ENCODE peak calls at places on chromosomes 13 and 19, in eight cellular contexts. One of them, this sample, is unnamed.

GRCh38 chr19:52343548-52343947 is 7.5 kb downstream of the ZNF610 start:
- DNase-seq in body of pancreas: peak; percentile 48
- DNase-seq in tibial nerve: peak; percentile 21
- DNase-seq in suprapubic skin: peak; percentile 60
- DNase-seq in esophagus squamous epithelium: no peak
- DNase-seq in breast epithelium: no peak
- DNase-seq in heart left ventricle: peak; percentile 50
- DNase-seq in transverse colon: peak; percentile 9
- DNase-seq in this sample: peak; percentile 47

GRCh38 chr19:11256189-11256588 is 6.1 kb downstream of the DOCK6 start:
- DNase-seq in body of pancreas: peak; percentile 19
- DNase-seq in tibial nerve: no peak
- DNase-seq in suprapubic skin: no peak
- DNase-seq in esophagus squamous epithelium: no peak
- DNase-seq in breast epithelium: no peak
- DNase-seq in heart left ventricle: peak; percentile 77
- DNase-seq in transverse colon: no peak
- DNase-seq in this sample: no peak

GRCh38 chr13:73107459-73107858 is 48.7 kb downstream of the KLF5 start:
- DNase-seq in body of pancreas: no peak
- DNase-seq in tibial nerve: no peak
- DNase-seq in suprapubic skin: no peak
- DNase-seq in esophagus squamous epithelium: no peak
- DNase-seq in breast epithelium: no peak
- DNase-seq in heart left ventricle: no peak
- DNase-seq in transverse colon: no peak
- DNase-seq in this sample: no peak

GRCh38 chr13:50672025-50672424 is 171.5 kb downstream of the DLEU7 start:
- DNase-seq in body of pancreas: peak; percentile 56
- DNase-seq in tibial nerve: no peak
- DNase-seq in suprapubic skin: no peak
- DNase-seq in esophagus squamous epithelium: no peak
- DNase-seq in breast epithelium: no peak
- DNase-seq in heart left ventricle: no peak
- DNase-seq in transverse colon: no peak
- DNase-seq in this sample: no peak

GRCh38 chr19:43518051-43518450 is 8.9 kb downstream of the ETHE1 start:
- DNase-seq in body of pancreas: no peak
- DNase-seq in tibial nerve: no peak
- DNase-seq in suprapubic skin: no peak
- DNase-seq in esophagus squamous epithelium: no peak
- DNase-seq in breast epithelium: no peak
- DNase-seq in heart left ventricle: no peak
- DNase-seq in transverse colon: no peak
- DNase-seq in this sample: no peak

GRCh38 chr13:35927554-35927953 is 203.6 kb downstream of the DCLK1 start:
- DNase-seq in body of pancreas: no peak
- DNase-seq in tibial nerve: peak; percentile 14
- DNase-seq in suprapubic skin: no peak
- DNase-seq in esophagus squamous epithelium: no peak
- DNase-seq in breast epithelium: no peak
- DNase-seq in heart left ventricle: no peak
- DNase-seq in transverse colon: no peak
- DNase-seq in this sample: peak; percentile 28

GRCh38 chr13:30743319-30744055 is 8.1 kb downstream of the ALOX5AP start:
- DNase-seq in body of pancreas: peak; percentile 12
- DNase-seq in tibial nerve: peak; percentile 63
- DNase-seq in suprapubic skin: no peak
- DNase-seq in esophagus squamous epithelium: no peak
- DNase-seq in breast epithelium: peak; percentile 73
- DNase-seq in heart left ventricle: no peak
- DNase-seq in transverse colon: peak; percentile 37
- DNase-seq in this sample: peak; percentile 61

GRCh38 chr19:38251564-38252051 is 4.6 kb downstream of the PPP1R14A start:
- DNase-seq in body of pancreas: no peak
- DNase-seq in tibial nerve: peak; percentile 48
- DNase-seq in suprapubic skin: no peak
- DNase-seq in esophagus squamous epithelium: no peak
- DNase-seq in breast epithelium: peak; percentile 85
- DNase-seq in heart left ventricle: peak; percentile 85
- DNase-seq in transverse colon: no peak
- DNase-seq in this sample: no peak

GRCh38 chr13:71785361-71785760 is 81.6 kb downstream of the DACH1 start:
- DNase-seq in body of pancreas: no peak
- DNase-seq in tibial nerve: no peak
- DNase-seq in suprapubic skin: no peak
- DNase-seq in esophagus squamous epithelium: no peak
- DNase-seq in breast epithelium: no peak
- DNase-seq in heart left ventricle: no peak
- DNase-seq in transverse colon: no peak
- DNase-seq in this sample: no peak

GRCh38 chr13:39577833-39578232 is 25.2 kb downstream of the LHFPL6 start:
- DNase-seq in body of pancreas: no peak
- DNase-seq in tibial nerve: peak; percentile 20
- DNase-seq in suprapubic skin: no peak
- DNase-seq in esophagus squamous epithelium: no peak
- DNase-seq in breast epithelium: no peak
- DNase-seq in heart left ventricle: peak; percentile 56
- DNase-seq in transverse colon: no peak
- DNase-seq in this sample: no peak

GRCh38 chr13:26254583-26255102 is 714 bp downstream of the CDK8 start:
- DNase-seq in body of pancreas: peak; percentile 77
- DNase-seq in tibial nerve: peak; percentile 29
- DNase-seq in suprapubic skin: peak; percentile 78
- DNase-seq in esophagus squamous epithelium: peak; percentile 18
- DNase-seq in breast epithelium: peak; percentile 20
- DNase-seq in heart left ventricle: peak; percentile 59
- DNase-seq in transverse colon: peak; percentile 69
- DNase-seq in this sample: peak; percentile 14

GRCh38 chr19:20078696-20079095 is 896 bp downstream of the ZNF90 start:
- DNase-seq in body of pancreas: peak; percentile 35
- DNase-seq in tibial nerve: peak; percentile 16
- DNase-seq in suprapubic skin: peak; percentile 64
- DNase-seq in esophagus squamous epithelium: no peak
- DNase-seq in breast epithelium: no peak
- DNase-seq in heart left ventricle: peak; percentile 22
- DNase-seq in transverse colon: peak; percentile 31
- DNase-seq in this sample: no peak

GRCh38 chr13:93227280-93227905 is 786 bp downstream of the GPC6 start:
- DNase-seq in body of pancreas: no peak
- DNase-seq in tibial nerve: no peak
- DNase-seq in suprapubic skin: peak; percentile 59
- DNase-seq in esophagus squamous epithelium: no peak
- DNase-seq in breast epithelium: no peak
- DNase-seq in heart left ventricle: no peak
- DNase-seq in transverse colon: peak; percentile 11
- DNase-seq in this sample: peak; percentile 26

GRCh38 chr13:41554626-41555386 is 97.5 kb downstream of the RGCC start:
- DNase-seq in body of pancreas: no peak
- DNase-seq in tibial nerve: no peak
- DNase-seq in suprapubic skin: no peak
- DNase-seq in esophagus squamous epithelium: no peak
- DNase-seq in breast epithelium: no peak
- DNase-seq in heart left ventricle: no peak
- DNase-seq in transverse colon: no peak
- DNase-seq in this sample: no peak

GRCh38 chr19:38172001-38172400 is 52.0 kb downstream of the DPF1 start:
- DNase-seq in body of pancreas: no peak
- DNase-seq in tibial nerve: no peak
- DNase-seq in suprapubic skin: no peak
- DNase-seq in esophagus squamous epithelium: no peak
- DNase-seq in breast epithelium: no peak
- DNase-seq in heart left ventricle: no peak
- DNase-seq in transverse colon: no peak
- DNase-seq in this sample: no peak

GRCh38 chr13:113526466-113527220 is 36.1 kb upstream of the DCUN1D2 start:
- DNase-seq in body of pancreas: no peak
- DNase-seq in tibial nerve: no peak
- DNase-seq in suprapubic skin: no peak
- DNase-seq in esophagus squamous epithelium: no peak
- DNase-seq in breast epithelium: no peak
- DNase-seq in heart left ventricle: no peak
- DNase-seq in transverse colon: no peak
- DNase-seq in this sample: no peak

GRCh38 chr13:75870397-75870801 is 234.3 kb downstream of the LMO7 start:
- DNase-seq in body of pancreas: no peak
- DNase-seq in tibial nerve: peak; percentile 13
- DNase-seq in suprapubic skin: no peak
- DNase-seq in esophagus squamous epithelium: no peak
- DNase-seq in breast epithelium: no peak
- DNase-seq in heart left ventricle: no peak
- DNase-seq in transverse colon: no peak
- DNase-seq in this sample: no peak
- TF ChIP-seq POLR2A in body of pancreas: no peak
- TF ChIP-seq POLR2A in tibial nerve: no peak
- TF ChIP-seq POLR2A in suprapubic skin: no peak
- TF ChIP-seq POLR2A in esophagus squamous epithelium: no peak
- TF ChIP-seq POLR2A in breast epithelium: no peak
- TF ChIP-seq POLR2A in heart left ventricle: no peak
- TF ChIP-seq POLR2A in transverse colon: no peak
- TF ChIP-seq POLR2A in this sample: no peak

GRCh38 chr19:45444318-45445041 is 20.8 kb upstream of the ERCC1 start:
- DNase-seq in body of pancreas: peak; percentile 98
- DNase-seq in tibial nerve: peak; percentile 91
- DNase-seq in suprapubic skin: peak; percentile 98
- DNase-seq in esophagus squamous epithelium: peak; percentile 36
- DNase-seq in breast epithelium: peak; percentile 94
- DNase-seq in heart left ventricle: peak; percentile 98
- DNase-seq in transverse colon: peak; percentile 96
- DNase-seq in this sample: no peak
- TF ChIP-seq POLR2A in body of pancreas: peak; percentile 11
- TF ChIP-seq POLR2A in tibial nerve: peak; percentile 56
- TF ChIP-seq POLR2A in suprapubic skin: peak; percentile 43
- TF ChIP-seq POLR2A in esophagus squamous epithelium: peak; percentile 56
- TF ChIP-seq POLR2A in breast epithelium: peak; percentile 68
- TF ChIP-seq POLR2A in heart left ventricle: peak; percentile 50
- TF ChIP-seq POLR2A in transverse colon: peak; percentile 45
- TF ChIP-seq POLR2A in this sample: no peak

DNA sequence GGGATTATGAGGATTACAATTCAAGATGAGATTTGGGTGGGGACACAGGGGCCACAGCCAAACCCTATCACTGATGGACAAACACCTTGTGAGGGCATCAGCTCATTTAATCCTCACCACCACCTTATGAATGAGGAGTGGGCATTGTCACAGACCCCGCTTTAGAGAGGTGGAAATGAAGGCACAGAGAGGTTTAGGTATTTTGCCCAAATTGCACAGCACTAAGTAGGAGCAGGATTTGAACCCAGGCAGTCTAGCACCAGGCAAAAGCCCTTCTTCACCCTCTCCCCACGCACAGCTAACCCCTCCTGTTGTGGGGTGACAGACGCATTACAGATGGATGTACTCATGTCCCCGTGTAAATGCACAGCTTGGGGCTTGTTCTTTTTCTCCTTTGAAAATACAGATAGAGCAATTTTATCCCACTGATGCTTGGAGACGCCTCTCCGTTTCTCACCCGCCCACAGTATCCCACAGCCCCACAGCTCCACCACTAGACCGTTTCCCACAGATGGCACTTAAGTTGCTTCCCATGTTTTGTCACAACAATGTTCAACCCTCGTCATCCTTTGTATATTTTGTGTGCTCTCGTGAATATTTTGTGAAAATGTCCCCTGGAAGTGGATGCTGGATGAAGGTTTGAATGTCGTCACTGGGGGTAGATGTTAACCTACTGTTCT is 48.2 kb downstream of the ANKRD10 start:
- DNase-seq in body of pancreas: no peak
- DNase-seq in tibial nerve: no peak
- DNase-seq in suprapubic skin: no peak
- DNase-seq in esophagus squamous epithelium: no peak
- DNase-seq in breast epithelium: no peak
- DNase-seq in heart left ventricle: no peak
- DNase-seq in transverse colon: no peak
- DNase-seq in this sample: no peak
- TF ChIP-seq POLR2A in body of pancreas: no peak
- TF ChIP-seq POLR2A in tibial nerve: no peak
- TF ChIP-seq POLR2A in suprapubic skin: no peak
- TF ChIP-seq POLR2A in esophagus squamous epithelium: no peak
- TF ChIP-seq POLR2A in breast epithelium: no peak
- TF ChIP-seq POLR2A in heart left ventricle: no peak
- TF ChIP-seq POLR2A in transverse colon: no peak
- TF ChIP-seq POLR2A in this sample: no peak

GRCh38 chr19:17202249-17202648 is 12.9 kb upstream of the USE1 start:
- DNase-seq in body of pancreas: no peak
- DNase-seq in tibial nerve: no peak
- DNase-seq in suprapubic skin: no peak
- DNase-seq in esophagus squamous epithelium: no peak
- DNase-seq in breast epithelium: no peak
- DNase-seq in heart left ventricle: no peak
- DNase-seq in transverse colon: no peak
- DNase-seq in this sample: no peak
- TF ChIP-seq POLR2A in body of pancreas: no peak
- TF ChIP-seq POLR2A in tibial nerve: no peak
- TF ChIP-seq POLR2A in suprapubic skin: no peak
- TF ChIP-seq POLR2A in esophagus squamous epithelium: no peak
- TF ChIP-seq POLR2A in breast epithelium: no peak
- TF ChIP-seq POLR2A in heart left ventricle: no peak
- TF ChIP-seq POLR2A in transverse colon: no peak
- TF ChIP-seq POLR2A in this sample: no peak

GRCh38 chr19:4542896-4543351 is 3.1 kb upstream of the LRG1 start:
- DNase-seq in body of pancreas: no peak
- DNase-seq in tibial nerve: no peak
- DNase-seq in suprapubic skin: no peak
- DNase-seq in esophagus squamous epithelium: no peak
- DNase-seq in breast epithelium: no peak
- DNase-seq in heart left ventricle: no peak
- DNase-seq in transverse colon: no peak
- DNase-seq in this sample: no peak

GRCh38 chr19:4539697-4540581 is at the start of gene LRG1:
- DNase-seq in body of pancreas: peak; percentile 92
- DNase-seq in tibial nerve: peak; percentile 24
- DNase-seq in suprapubic skin: no peak
- DNase-seq in esophagus squamous epithelium: no peak
- DNase-seq in breast epithelium: peak; percentile 50
- DNase-seq in heart left ventricle: no peak
- DNase-seq in transverse colon: peak; percentile 88
- DNase-seq in this sample: no peak

GRCh38 chr19:4543444-4543843 is 3.6 kb upstream of the LRG1 start:
- DNase-seq in body of pancreas: no peak
- DNase-seq in tibial nerve: no peak
- DNase-seq in suprapubic skin: no peak
- DNase-seq in esophagus squamous epithelium: no peak
- DNase-seq in breast epithelium: no peak
- DNase-seq in heart left ventricle: no peak
- DNase-seq in transverse colon: no peak
- DNase-seq in this sample: no peak

GRCh38 chr19:4539169-4539696 is 603 bp downstream of the LRG1 start:
- DNase-seq in body of pancreas: no peak
- DNase-seq in tibial nerve: no peak
- DNase-seq in suprapubic skin: no peak
- DNase-seq in esophagus squamous epithelium: no peak
- DNase-seq in breast epithelium: no peak
- DNase-seq in heart left ventricle: no peak
- DNase-seq in transverse colon: no peak
- DNase-seq in this sample: no peak

GRCh38 chr19:4541114-4541805 is 1.4 kb upstream of the LRG1 start:
- DNase-seq in body of pancreas: no peak
- DNase-seq in tibial nerve: no peak
- DNase-seq in suprapubic skin: no peak
- DNase-seq in esophagus squamous epithelium: no peak
- DNase-seq in breast epithelium: no peak
- DNase-seq in heart left ventricle: no peak
- DNase-seq in transverse colon: no peak
- DNase-seq in this sample: no peak
- TF ChIP-seq POLR2A in body of pancreas: no peak
- TF ChIP-seq POLR2A in tibial nerve: no peak
- TF ChIP-seq POLR2A in suprapubic skin: no peak
- TF ChIP-seq POLR2A in esophagus squamous epithelium: no peak
- TF ChIP-seq POLR2A in breast epithelium: no peak
- TF ChIP-seq POLR2A in heart left ventricle: no peak
- TF ChIP-seq POLR2A in transverse colon: no peak
- TF ChIP-seq POLR2A in this sample: no peak

GRCh38 chr19:6238256-6238642 is 41.5 kb downstream of the MLLT1 start:
- DNase-seq in body of pancreas: no peak
- DNase-seq in tibial nerve: no peak
- DNase-seq in suprapubic skin: no peak
- DNase-seq in esophagus squamous epithelium: no peak
- DNase-seq in breast epithelium: no peak
- DNase-seq in heart left ventricle: peak; percentile 62
- DNase-seq in transverse colon: no peak
- DNase-seq in this sample: no peak
- TF ChIP-seq POLR2A in body of pancreas: no peak
- TF ChIP-seq POLR2A in tibial nerve: no peak
- TF ChIP-seq POLR2A in suprapubic skin: no peak
- TF ChIP-seq POLR2A in esophagus squamous epithelium: no peak
- TF ChIP-seq POLR2A in breast epithelium: no peak
- TF ChIP-seq POLR2A in heart left ventricle: no peak
- TF ChIP-seq POLR2A in transverse colon: no peak
- TF ChIP-seq POLR2A in this sample: no peak

This sample was measured in H54.